ENCODE peak calls at places on chromosomes 13 and 19, in ten cellular contexts. One of them, this sample, is unnamed.

GRCh38 chr19:33271246-33272021 is 30.9 kb downstream of the CEBPA start:
- DNase-seq in T-helper 1 cell: no peak
- DNase-seq in SW480: no peak
- DNase-seq in naive B cell: no peak
- DNase-seq in nephron progenitor cell: no peak
- DNase-seq in activated naive CD4-positive, alpha-beta T cell: no peak
- DNase-seq in activated naive CD8-positive, alpha-beta T cell treated with anti-CD3 and anti-CD28 coated beads for 36 hours: no peak
- DNase-seq in NCI-H1048: no peak
- DNase-seq in NCI-H1105 treated with DMSO at 0.1 percent for 48 hours: no peak
- DNase-seq in brain microvascular endothelial cell: no peak
- DNase-seq in this sample: no peak

GRCh38 chr19:42275103-42275502 is 6.1 kb downstream of the CIC start:
- DNase-seq in T-helper 1 cell: no peak
- DNase-seq in SW480: no peak
- DNase-seq in naive B cell: no peak
- DNase-seq in nephron progenitor cell: no peak
- DNase-seq in activated naive CD4-positive, alpha-beta T cell: no peak
- DNase-seq in activated naive CD8-positive, alpha-beta T cell treated with anti-CD3 and anti-CD28 coated beads for 36 hours: no peak
- DNase-seq in NCI-H1048: no peak
- DNase-seq in NCI-H1105 treated with DMSO at 0.1 percent for 48 hours: no peak
- DNase-seq in brain microvascular endothelial cell: no peak
- DNase-seq in this sample: no peak

GRCh38 chr13:99087130-99087953 is 109.5 kb upstream of the DOCK9 start:
- DNase-seq in T-helper 1 cell: peak; percentile 95
- DNase-seq in SW480: peak; percentile 89
- DNase-seq in naive B cell: peak; percentile 92
- DNase-seq in nephron progenitor cell: peak; percentile 91
- DNase-seq in activated naive CD4-positive, alpha-beta T cell: peak; percentile 80
- DNase-seq in activated naive CD8-positive, alpha-beta T cell treated with anti-CD3 and anti-CD28 coated beads for 36 hours: peak; percentile 96
- DNase-seq in NCI-H1048: peak; percentile 62
- DNase-seq in NCI-H1105 treated with DMSO at 0.1 percent for 48 hours: peak; percentile 85
- DNase-seq in brain microvascular endothelial cell: peak; percentile 73
- DNase-seq in this sample: peak; percentile 95

GRCh38 chr13:109998808-109999528 is 212.6 kb upstream of the IRS2 start:
- DNase-seq in T-helper 1 cell: no peak
- DNase-seq in SW480: no peak
- DNase-seq in naive B cell: no peak
- DNase-seq in nephron progenitor cell: no peak
- DNase-seq in activated naive CD4-positive, alpha-beta T cell: no peak
- DNase-seq in activated naive CD8-positive, alpha-beta T cell treated with anti-CD3 and anti-CD28 coated beads for 36 hours: no peak
- DNase-seq in NCI-H1048: no peak
- DNase-seq in NCI-H1105 treated with DMSO at 0.1 percent for 48 hours: no peak
- DNase-seq in brain microvascular endothelial cell: peak; percentile 86
- DNase-seq in this sample: no peak

GRCh38 chr19:46678110-46678732 is 17.2 kb upstream of the DACT3 start:
- DNase-seq in T-helper 1 cell: peak; percentile 49
- DNase-seq in SW480: no peak
- DNase-seq in naive B cell: peak; percentile 49
- DNase-seq in nephron progenitor cell: peak; percentile 40
- DNase-seq in activated naive CD4-positive, alpha-beta T cell: no peak
- DNase-seq in activated naive CD8-positive, alpha-beta T cell treated with anti-CD3 and anti-CD28 coated beads for 36 hours: peak; percentile 71
- DNase-seq in NCI-H1048: peak; percentile 56
- DNase-seq in NCI-H1105 treated with DMSO at 0.1 percent for 48 hours: no peak
- DNase-seq in brain microvascular endothelial cell: no peak
- DNase-seq in this sample: no peak

GRCh38 chr19:34310494-34310981 is 54.5 kb upstream of the GPI start:
- DNase-seq in T-helper 1 cell: no peak
- DNase-seq in SW480: no peak
- DNase-seq in naive B cell: peak; percentile 3
- DNase-seq in nephron progenitor cell: no peak
- DNase-seq in activated naive CD4-positive, alpha-beta T cell: no peak
- DNase-seq in activated naive CD8-positive, alpha-beta T cell treated with anti-CD3 and anti-CD28 coated beads for 36 hours: no peak
- DNase-seq in NCI-H1048: no peak
- DNase-seq in NCI-H1105 treated with DMSO at 0.1 percent for 48 hours: no peak
- DNase-seq in brain microvascular endothelial cell: no peak
- DNase-seq in this sample: no peak

GRCh38 chr19:40962460-40962961 is 28.6 kb upstream of the CYP2B6 start:
- DNase-seq in T-helper 1 cell: no peak
- DNase-seq in SW480: peak; percentile 40
- DNase-seq in naive B cell: no peak
- DNase-seq in nephron progenitor cell: no peak
- DNase-seq in activated naive CD4-positive, alpha-beta T cell: no peak
- DNase-seq in activated naive CD8-positive, alpha-beta T cell treated with anti-CD3 and anti-CD28 coated beads for 36 hours: no peak
- DNase-seq in NCI-H1048: no peak
- DNase-seq in NCI-H1105 treated with DMSO at 0.1 percent for 48 hours: no peak
- DNase-seq in brain microvascular endothelial cell: peak; percentile 38
- DNase-seq in this sample: no peak

GRCh38 chr19:18468517-18468916 is 30.6 kb upstream of the ISYNA1 start:
- DNase-seq in T-helper 1 cell: no peak
- DNase-seq in SW480: no peak
- DNase-seq in naive B cell: no peak
- DNase-seq in nephron progenitor cell: no peak
- DNase-seq in activated naive CD4-positive, alpha-beta T cell: no peak
- DNase-seq in activated naive CD8-positive, alpha-beta T cell treated with anti-CD3 and anti-CD28 coated beads for 36 hours: no peak
- DNase-seq in NCI-H1048: no peak
- DNase-seq in NCI-H1105 treated with DMSO at 0.1 percent for 48 hours: no peak
- DNase-seq in brain microvascular endothelial cell: no peak
- DNase-seq in this sample: no peak

GRCh38 chr13:107104631-107105030 is 536.7 kb upstream of the ARGLU1 start:
- DNase-seq in T-helper 1 cell: no peak
- DNase-seq in SW480: no peak
- DNase-seq in naive B cell: no peak
- DNase-seq in nephron progenitor cell: no peak
- DNase-seq in activated naive CD4-positive, alpha-beta T cell: no peak
- DNase-seq in activated naive CD8-positive, alpha-beta T cell treated with anti-CD3 and anti-CD28 coated beads for 36 hours: no peak
- DNase-seq in NCI-H1048: no peak
- DNase-seq in NCI-H1105 treated with DMSO at 0.1 percent for 48 hours: no peak
- DNase-seq in brain microvascular endothelial cell: peak; percentile 9
- DNase-seq in this sample: no peak

GRCh38 chr13:113647351-113648217 is 10.4 kb downstream of the ATP4B start:
- DNase-seq in T-helper 1 cell: no peak
- DNase-seq in SW480: peak; percentile 15
- DNase-seq in naive B cell: no peak
- DNase-seq in nephron progenitor cell: no peak
- DNase-seq in activated naive CD4-positive, alpha-beta T cell: no peak
- DNase-seq in activated naive CD8-positive, alpha-beta T cell treated with anti-CD3 and anti-CD28 coated beads for 36 hours: no peak
- DNase-seq in NCI-H1048: no peak
- DNase-seq in NCI-H1105 treated with DMSO at 0.1 percent for 48 hours: peak; percentile 97
- DNase-seq in brain microvascular endothelial cell: no peak
- DNase-seq in this sample: no peak

GRCh38 chr19:907183-907853 is 5.7 kb downstream of the R3HDM4 start:
- DNase-seq in T-helper 1 cell: no peak
- DNase-seq in SW480: no peak
- DNase-seq in naive B cell: peak; percentile 73
- DNase-seq in nephron progenitor cell: no peak
- DNase-seq in activated naive CD4-positive, alpha-beta T cell: no peak
- DNase-seq in activated naive CD8-positive, alpha-beta T cell treated with anti-CD3 and anti-CD28 coated beads for 36 hours: peak; percentile 67
- DNase-seq in NCI-H1048: no peak
- DNase-seq in NCI-H1105 treated with DMSO at 0.1 percent for 48 hours: no peak
- DNase-seq in brain microvascular endothelial cell: no peak
- DNase-seq in this sample: no peak

GRCh38 chr13:112917731-112918130 is 51.3 kb upstream of the MCF2L start:
- DNase-seq in T-helper 1 cell: no peak
- DNase-seq in SW480: no peak
- DNase-seq in naive B cell: no peak
- DNase-seq in nephron progenitor cell: no peak
- DNase-seq in activated naive CD4-positive, alpha-beta T cell: no peak
- DNase-seq in activated naive CD8-positive, alpha-beta T cell treated with anti-CD3 and anti-CD28 coated beads for 36 hours: no peak
- DNase-seq in NCI-H1048: no peak
- DNase-seq in NCI-H1105 treated with DMSO at 0.1 percent for 48 hours: no peak
- DNase-seq in brain microvascular endothelial cell: no peak
- DNase-seq in this sample: no peak

GRCh38 chr19:6723738-6724137 is 3.3 kb upstream of the C3 start:
- DNase-seq in T-helper 1 cell: no peak
- DNase-seq in SW480: no peak
- DNase-seq in naive B cell: peak; percentile 34
- DNase-seq in nephron progenitor cell: no peak
- DNase-seq in activated naive CD4-positive, alpha-beta T cell: no peak
- DNase-seq in activated naive CD8-positive, alpha-beta T cell treated with anti-CD3 and anti-CD28 coated beads for 36 hours: no peak
- DNase-seq in NCI-H1048: no peak
- DNase-seq in NCI-H1105 treated with DMSO at 0.1 percent for 48 hours: no peak
- DNase-seq in brain microvascular endothelial cell: no peak
- DNase-seq in this sample: no peak

GRCh38 chr19:40360020-40360686 is 11.7 kb downstream of the PLD3 start:
- DNase-seq in T-helper 1 cell: no peak
- DNase-seq in SW480: no peak
- DNase-seq in naive B cell: no peak
- DNase-seq in nephron progenitor cell: no peak
- DNase-seq in activated naive CD4-positive, alpha-beta T cell: no peak
- DNase-seq in activated naive CD8-positive, alpha-beta T cell treated with anti-CD3 and anti-CD28 coated beads for 36 hours: no peak
- DNase-seq in NCI-H1048: no peak
- DNase-seq in NCI-H1105 treated with DMSO at 0.1 percent for 48 hours: no peak
- DNase-seq in brain microvascular endothelial cell: no peak
- DNase-seq in this sample: no peak

GRCh38 chr13:99471231-99472202 is 29.8 kb upstream of the TM9SF2 start:
- DNase-seq in T-helper 1 cell: no peak
- DNase-seq in SW480: no peak
- DNase-seq in naive B cell: no peak
- DNase-seq in nephron progenitor cell: no peak
- DNase-seq in activated naive CD4-positive, alpha-beta T cell: no peak
- DNase-seq in activated naive CD8-positive, alpha-beta T cell treated with anti-CD3 and anti-CD28 coated beads for 36 hours: no peak
- DNase-seq in NCI-H1048: no peak
- DNase-seq in NCI-H1105 treated with DMSO at 0.1 percent for 48 hours: no peak
- DNase-seq in brain microvascular endothelial cell: no peak
- DNase-seq in this sample: no peak

GRCh38 chr19:45130888-45131615 is 29.7 kb downstream of the NKPD1 start:
- DNase-seq in T-helper 1 cell: no peak
- DNase-seq in SW480: peak; percentile 97
- DNase-seq in naive B cell: no peak
- DNase-seq in nephron progenitor cell: peak; percentile 38
- DNase-seq in activated naive CD4-positive, alpha-beta T cell: no peak
- DNase-seq in activated naive CD8-positive, alpha-beta T cell treated with anti-CD3 and anti-CD28 coated beads for 36 hours: no peak
- DNase-seq in NCI-H1048: no peak
- DNase-seq in NCI-H1105 treated with DMSO at 0.1 percent for 48 hours: peak; percentile 96
- DNase-seq in brain microvascular endothelial cell: no peak
- DNase-seq in this sample: no peak

GRCh38 chr19:38020331-38020730 is 113.3 kb downstream of the SIPA1L3 start:
- DNase-seq in T-helper 1 cell: no peak
- DNase-seq in SW480: no peak
- DNase-seq in naive B cell: no peak
- DNase-seq in nephron progenitor cell: no peak
- DNase-seq in activated naive CD4-positive, alpha-beta T cell: no peak
- DNase-seq in activated naive CD8-positive, alpha-beta T cell treated with anti-CD3 and anti-CD28 coated beads for 36 hours: no peak
- DNase-seq in NCI-H1048: no peak
- DNase-seq in NCI-H1105 treated with DMSO at 0.1 percent for 48 hours: no peak
- DNase-seq in brain microvascular endothelial cell: no peak
- DNase-seq in this sample: no peak

GRCh38 chr19:16208847-16209246 is 11.1 kb downstream of the AP1M1 start:
- DNase-seq in T-helper 1 cell: no peak
- DNase-seq in SW480: no peak
- DNase-seq in naive B cell: no peak
- DNase-seq in nephron progenitor cell: no peak
- DNase-seq in activated naive CD4-positive, alpha-beta T cell: no peak
- DNase-seq in activated naive CD8-positive, alpha-beta T cell treated with anti-CD3 and anti-CD28 coated beads for 36 hours: no peak
- DNase-seq in NCI-H1048: no peak
- DNase-seq in NCI-H1105 treated with DMSO at 0.1 percent for 48 hours: no peak
- DNase-seq in brain microvascular endothelial cell: no peak
- DNase-seq in this sample: no peak

GRCh38 chr19:3710265-3710812 is 2.2 kb downstream of the TJP3 start:
- DNase-seq in T-helper 1 cell: no peak
- DNase-seq in SW480: peak; percentile 40
- DNase-seq in naive B cell: no peak
- DNase-seq in nephron progenitor cell: no peak
- DNase-seq in activated naive CD4-positive, alpha-beta T cell: no peak
- DNase-seq in activated naive CD8-positive, alpha-beta T cell treated with anti-CD3 and anti-CD28 coated beads for 36 hours: no peak
- DNase-seq in NCI-H1048: no peak
- DNase-seq in NCI-H1105 treated with DMSO at 0.1 percent for 48 hours: peak; percentile 42
- DNase-seq in brain microvascular endothelial cell: peak; percentile 20
- DNase-seq in this sample: peak; percentile 65

GRCh38 chr13:101579291-101579802 is 126.9 kb downstream of the ITGBL1 start:
- DNase-seq in T-helper 1 cell: no peak
- DNase-seq in SW480: peak; percentile 30
- DNase-seq in naive B cell: no peak
- DNase-seq in nephron progenitor cell: no peak
- DNase-seq in activated naive CD4-positive, alpha-beta T cell: no peak
- DNase-seq in activated naive CD8-positive, alpha-beta T cell treated with anti-CD3 and anti-CD28 coated beads for 36 hours: no peak
- DNase-seq in NCI-H1048: no peak
- DNase-seq in NCI-H1105 treated with DMSO at 0.1 percent for 48 hours: peak; percentile 30
- DNase-seq in brain microvascular endothelial cell: peak; percentile 82
- DNase-seq in this sample: no peak

GRCh38 chr13:39892731-39893293 is 237.3 kb downstream of the COG6 start:
- DNase-seq in T-helper 1 cell: peak; percentile 14
- DNase-seq in SW480: no peak
- DNase-seq in naive B cell: no peak
- DNase-seq in nephron progenitor cell: no peak
- DNase-seq in activated naive CD4-positive, alpha-beta T cell: no peak
- DNase-seq in activated naive CD8-positive, alpha-beta T cell treated with anti-CD3 and anti-CD28 coated beads for 36 hours: peak; percentile 6
- DNase-seq in NCI-H1048: no peak
- DNase-seq in NCI-H1105 treated with DMSO at 0.1 percent for 48 hours: no peak
- DNase-seq in brain microvascular endothelial cell: no peak
- DNase-seq in this sample: no peak

This sample was measured in H1.